ENCODE peak calls at places on chromosome 14, in nine cellular contexts. One of them, this sample, is unnamed.

GRCh38 chr14:102316048-102316745 is 3.3 kb upstream of the ZNF839 start:
- DNase-seq in T-cell: peak; percentile 6
- DNase-seq in GM20000: no peak
- DNase-seq in smooth muscle cell of the brain vasculature: no peak
- DNase-seq in HT-29: peak; percentile 53
- DNase-seq in SK-N-SH: no peak
- DNase-seq in head of caudate nucleus: no peak
- DNase-seq in foreskin fibroblast: peak; percentile 33
- DNase-seq in myocyte: peak; percentile 67
- DNase-seq in this sample: no peak

GRCh38 chr14:36498938-36499337 is 21.1 kb downstream of the NKX2-1 start:
- DNase-seq in foreskin fibroblast: no peak
- DNase-seq in myocyte: no peak
- DNase-seq in T-cell: no peak
- DNase-seq in smooth muscle cell of the brain vasculature: no peak
- DNase-seq in GM20000: no peak
- DNase-seq in head of caudate nucleus: no peak
- DNase-seq in HT-29: no peak
- DNase-seq in SK-N-SH: no peak
- DNase-seq in this sample: no peak

GRCh38 chr14:44785096-44785495 is 176.7 kb downstream of the KLHL28 start:
- DNase-seq in myocyte: no peak
- DNase-seq in T-cell: no peak
- DNase-seq in GM20000: no peak
- DNase-seq in foreskin fibroblast: no peak
- DNase-seq in HT-29: no peak
- DNase-seq in head of caudate nucleus: no peak
- DNase-seq in SK-N-SH: no peak
- DNase-seq in smooth muscle cell of the brain vasculature: no peak
- DNase-seq in this sample: no peak

GRCh38 chr14:33796356-33796755 is 154.5 kb downstream of the EGLN3 start:
- DNase-seq in smooth muscle cell of the brain vasculature: no peak
- DNase-seq in foreskin fibroblast: no peak
- DNase-seq in SK-N-SH: no peak
- DNase-seq in head of caudate nucleus: no peak
- DNase-seq in GM20000: no peak
- DNase-seq in HT-29: no peak
- DNase-seq in T-cell: no peak
- DNase-seq in myocyte: no peak
- DNase-seq in this sample: no peak

GRCh38 chr14:47822326-47822725 is 146.9 kb upstream of the MDGA2 start:
- DNase-seq in SK-N-SH: no peak
- DNase-seq in HT-29: no peak
- DNase-seq in head of caudate nucleus: no peak
- DNase-seq in T-cell: no peak
- DNase-seq in foreskin fibroblast: no peak
- DNase-seq in myocyte: no peak
- DNase-seq in GM20000: no peak
- DNase-seq in smooth muscle cell of the brain vasculature: no peak
- DNase-seq in this sample: no peak

GRCh38 chr14:77991128-77991772 is 178.9 kb upstream of the NRXN3 start:
- DNase-seq in myocyte: no peak
- DNase-seq in head of caudate nucleus: no peak
- DNase-seq in HT-29: no peak
- DNase-seq in SK-N-SH: peak; percentile 54
- DNase-seq in T-cell: no peak
- DNase-seq in smooth muscle cell of the brain vasculature: no peak
- DNase-seq in GM20000: no peak
- DNase-seq in foreskin fibroblast: no peak
- DNase-seq in this sample: no peak

GRCh38 chr14:99479160-99479902 is 1.3 kb downstream of the SETD3 start:
- DNase-seq in HT-29: peak; percentile 13
- DNase-seq in SK-N-SH: no peak
- DNase-seq in T-cell: no peak
- DNase-seq in GM20000: peak; percentile 11
- DNase-seq in head of caudate nucleus: no peak
- DNase-seq in myocyte: no peak
- DNase-seq in foreskin fibroblast: no peak
- DNase-seq in smooth muscle cell of the brain vasculature: no peak
- DNase-seq in this sample: no peak

GRCh38 chr14:96635850-96636249 is 133.7 kb downstream of the PAPOLA start:
- DNase-seq in head of caudate nucleus: peak; percentile 28
- DNase-seq in GM20000: no peak
- DNase-seq in myocyte: no peak
- DNase-seq in T-cell: no peak
- DNase-seq in smooth muscle cell of the brain vasculature: no peak
- DNase-seq in foreskin fibroblast: no peak
- DNase-seq in HT-29: no peak
- DNase-seq in SK-N-SH: peak; percentile 1
- DNase-seq in this sample: no peak

GRCh38 chr14:53149656-53150319 is 3.3 kb downstream of the DDHD1 start:
- DNase-seq in GM20000: no peak
- DNase-seq in SK-N-SH: no peak
- DNase-seq in T-cell: no peak
- DNase-seq in HT-29: no peak
- DNase-seq in foreskin fibroblast: no peak
- DNase-seq in myocyte: no peak
- DNase-seq in smooth muscle cell of the brain vasculature: no peak
- DNase-seq in head of caudate nucleus: no peak
- DNase-seq in this sample: no peak

GRCh38 chr14:72651081-72651480 is 242.8 kb downstream of the DPF3 start:
- DNase-seq in myocyte: no peak
- DNase-seq in foreskin fibroblast: no peak
- DNase-seq in smooth muscle cell of the brain vasculature: no peak
- DNase-seq in HT-29: no peak
- DNase-seq in head of caudate nucleus: no peak
- DNase-seq in T-cell: no peak
- DNase-seq in SK-N-SH: peak; percentile 51
- DNase-seq in GM20000: no peak
- DNase-seq in this sample: no peak

GRCh38 chr14:100882991-100883788 is 20.3 kb downstream of the RTL1 start:
- DNase-seq in T-cell: no peak
- DNase-seq in head of caudate nucleus: no peak
- DNase-seq in SK-N-SH: no peak
- DNase-seq in myocyte: no peak
- DNase-seq in smooth muscle cell of the brain vasculature: no peak
- DNase-seq in GM20000: no peak
- DNase-seq in HT-29: no peak
- DNase-seq in foreskin fibroblast: no peak
- DNase-seq in this sample: no peak

GRCh38 chr14:56888274-56888673 is 78.0 kb upstream of the OTX2 start:
- DNase-seq in SK-N-SH: no peak
- DNase-seq in myocyte: no peak
- DNase-seq in smooth muscle cell of the brain vasculature: no peak
- DNase-seq in T-cell: no peak
- DNase-seq in HT-29: no peak
- DNase-seq in head of caudate nucleus: no peak
- DNase-seq in foreskin fibroblast: no peak
- DNase-seq in GM20000: no peak
- DNase-seq in this sample: no peak

GRCh38 chr14:103313704-103314103 is 20.3 kb upstream of the EIF5 start:
- DNase-seq in T-cell: no peak
- DNase-seq in head of caudate nucleus: no peak
- DNase-seq in foreskin fibroblast: no peak
- DNase-seq in smooth muscle cell of the brain vasculature: no peak
- DNase-seq in HT-29: no peak
- DNase-seq in GM20000: no peak
- DNase-seq in myocyte: no peak
- DNase-seq in SK-N-SH: no peak
- DNase-seq in this sample: no peak

GRCh38 chr14:42047421-42048045 is 440.9 kb downstream of the LRFN5 start:
- DNase-seq in foreskin fibroblast: no peak
- DNase-seq in GM20000: no peak
- DNase-seq in SK-N-SH: no peak
- DNase-seq in HT-29: no peak
- DNase-seq in smooth muscle cell of the brain vasculature: no peak
- DNase-seq in head of caudate nucleus: no peak
- DNase-seq in T-cell: no peak
- DNase-seq in myocyte: peak; percentile 1
- DNase-seq in this sample: no peak

GRCh38 chr14:69260979-69261605 is 1.1 kb downstream of the GALNT16 start:
- DNase-seq in myocyte: no peak
- DNase-seq in head of caudate nucleus: peak; percentile 62
- DNase-seq in smooth muscle cell of the brain vasculature: no peak
- DNase-seq in GM20000: peak; percentile 93
- DNase-seq in HT-29: no peak
- DNase-seq in T-cell: peak; percentile 6
- DNase-seq in SK-N-SH: peak; percentile 91
- DNase-seq in foreskin fibroblast: no peak
- DNase-seq in this sample: no peak

GRCh38 chr14:62076825-62077660 is 314.8 kb downstream of the SNAPC1 start:
- DNase-seq in GM20000: no peak
- DNase-seq in myocyte: no peak
- DNase-seq in foreskin fibroblast: no peak
- DNase-seq in SK-N-SH: no peak
- DNase-seq in HT-29: no peak
- DNase-seq in T-cell: no peak
- DNase-seq in head of caudate nucleus: no peak
- DNase-seq in smooth muscle cell of the brain vasculature: no peak
- DNase-seq in this sample: no peak

GRCh38 chr14:92615451-92615850 is 101.9 kb downstream of the RIN3 start:
- DNase-seq in foreskin fibroblast: no peak
- DNase-seq in SK-N-SH: no peak
- DNase-seq in T-cell: peak; percentile 85
- DNase-seq in HT-29: no peak
- DNase-seq in smooth muscle cell of the brain vasculature: no peak
- DNase-seq in GM20000: peak; percentile 45
- DNase-seq in myocyte: no peak
- DNase-seq in head of caudate nucleus: no peak
- DNase-seq in this sample: peak; percentile 74

GRCh38 chr14:102891556-102891955 is 30.9 kb upstream of the AMN start:
- DNase-seq in foreskin fibroblast: peak; percentile 43
- DNase-seq in head of caudate nucleus: no peak
- DNase-seq in HT-29: no peak
- DNase-seq in SK-N-SH: no peak
- DNase-seq in GM20000: no peak
- DNase-seq in myocyte: peak; percentile 54
- DNase-seq in smooth muscle cell of the brain vasculature: no peak
- DNase-seq in T-cell: no peak
- DNase-seq in this sample: no peak

GRCh38 chr14:77647853-77648252 is 31.4 kb upstream of the SPTLC2 start:
- DNase-seq in HT-29: no peak
- DNase-seq in smooth muscle cell of the brain vasculature: no peak
- DNase-seq in myocyte: no peak
- DNase-seq in T-cell: no peak
- DNase-seq in head of caudate nucleus: no peak
- DNase-seq in GM20000: no peak
- DNase-seq in SK-N-SH: no peak
- DNase-seq in foreskin fibroblast: no peak
- DNase-seq in this sample: no peak

GRCh38 chr14:102579696-102580551 is 12.5 kb upstream of the RCOR1 start:
- DNase-seq in foreskin fibroblast: peak; percentile 84
- DNase-seq in HT-29: no peak
- DNase-seq in smooth muscle cell of the brain vasculature: no peak
- DNase-seq in T-cell: no peak
- DNase-seq in SK-N-SH: peak; percentile 66
- DNase-seq in myocyte: peak; percentile 61
- DNase-seq in head of caudate nucleus: no peak
- DNase-seq in GM20000: no peak
- DNase-seq in this sample: no peak

This sample was measured in activated gamma-delta T cell treated with anti-CD3 and anti-CD28 coated beads, Interleukin-2, amount 50 U/mL, for 16 hours.